ENCODE peak calls at places on chromosome 1, in six cellular contexts. One of them, this sample, is unnamed.

GRCh38 chr1:203913045-203913444 is 51.6 kb downstream of the SNRPE start:
- DNase-seq in H9: no peak
- DNase-seq in PC-3: no peak
- DNase-seq in neuronal stem cell: no peak
- DNase-seq in astrocyte: peak
- DNase-seq in hepatocyte: no peak
- DNase-seq in this sample: no peak

GRCh38 chr1:30616759-30617158 is 106.6 kb downstream of the MATN1 start:
- DNase-seq in neuronal stem cell: no peak
- DNase-seq in hepatocyte: no peak
- DNase-seq in PC-3: no peak
- DNase-seq in astrocyte: no peak
- DNase-seq in H9: no peak
- DNase-seq in this sample: no peak

GRCh38 chr1:41643422-41643821 is 158.9 kb upstream of the EDN2 start:
- DNase-seq in H9: no peak
- DNase-seq in hepatocyte: no peak
- DNase-seq in astrocyte: no peak
- DNase-seq in PC-3: no peak
- DNase-seq in neuronal stem cell: no peak
- DNase-seq in this sample: no peak

GRCh38 chr1:47434051-47434842 is 3.6 kb upstream of the FOXD2 start:
- DNase-seq in H9: peak
- DNase-seq in hepatocyte: peak
- DNase-seq in neuronal stem cell: no peak
- DNase-seq in astrocyte: peak
- DNase-seq in PC-3: peak
- DNase-seq in this sample: peak

GRCh38 chr1:184075040-184076029 is 23.8 kb downstream of the TSEN15 start:
- DNase-seq in H9: no peak
- DNase-seq in PC-3: peak
- DNase-seq in neuronal stem cell: no peak
- DNase-seq in hepatocyte: peak
- DNase-seq in astrocyte: peak
- DNase-seq in this sample: no peak

GRCh38 chr1:84715620-84716019 is 25.4 kb upstream of the SSX2IP start:
- DNase-seq in neuronal stem cell: peak
- DNase-seq in astrocyte: no peak
- DNase-seq in hepatocyte: no peak
- DNase-seq in PC-3: no peak
- DNase-seq in H9: no peak
- DNase-seq in this sample: no peak

GRCh38 chr1:111217183-111217910 is 10.2 kb upstream of the CHI3L2 start:
- DNase-seq in H9: no peak
- DNase-seq in astrocyte: no peak
- DNase-seq in neuronal stem cell: no peak
- DNase-seq in hepatocyte: no peak
- DNase-seq in PC-3: no peak
- DNase-seq in this sample: no peak

GRCh38 chr1:229086686-229087085 is 184.2 kb upstream of the RAB4A start:
- DNase-seq in hepatocyte: no peak
- DNase-seq in neuronal stem cell: no peak
- DNase-seq in H9: no peak
- DNase-seq in PC-3: no peak
- DNase-seq in astrocyte: no peak
- DNase-seq in this sample: no peak

GRCh38 chr1:248807067-248807737 is 18.5 kb downstream of the SH3BP5L start:
- DNase-seq in astrocyte: no peak
- DNase-seq in hepatocyte: peak
- DNase-seq in neuronal stem cell: peak
- DNase-seq in H9: peak
- DNase-seq in PC-3: peak
- DNase-seq in this sample: peak

GRCh38 chr1:45317163-45317562 is 9.5 kb upstream of the HPDL start:
- DNase-seq in H9: no peak
- DNase-seq in neuronal stem cell: no peak
- DNase-seq in astrocyte: no peak
- DNase-seq in hepatocyte: no peak
- DNase-seq in PC-3: no peak
- DNase-seq in this sample: no peak

GRCh38 chr1:30864681-30865080 is 43.9 kb downstream of the SDC3 start:
- DNase-seq in astrocyte: no peak
- DNase-seq in PC-3: no peak
- DNase-seq in hepatocyte: no peak
- DNase-seq in H9: no peak
- DNase-seq in neuronal stem cell: no peak
- DNase-seq in this sample: peak

GRCh38 chr1:150092180-150092791 is 24.7 kb downstream of the VPS45 start:
- DNase-seq in H9: no peak
- DNase-seq in hepatocyte: no peak
- DNase-seq in neuronal stem cell: no peak
- DNase-seq in PC-3: no peak
- DNase-seq in astrocyte: no peak
- DNase-seq in this sample: peak

GRCh38 chr1:245211761-245212160 is 57.0 kb downstream of the KIF26B start:
- DNase-seq in H9: no peak
- DNase-seq in neuronal stem cell: no peak
- DNase-seq in astrocyte: no peak
- DNase-seq in hepatocyte: no peak
- DNase-seq in PC-3: no peak
- DNase-seq in this sample: no peak

GRCh38 chr1:203045336-203045735 is 19.0 kb downstream of the PPFIA4 start:
- DNase-seq in astrocyte: no peak
- DNase-seq in neuronal stem cell: no peak
- DNase-seq in hepatocyte: no peak
- DNase-seq in PC-3: no peak
- DNase-seq in H9: no peak
- DNase-seq in this sample: no peak

GRCh38 chr1:147892731-147893214 is 9.8 kb upstream of the GJA8 start:
- DNase-seq in neuronal stem cell: no peak
- DNase-seq in H9: no peak
- DNase-seq in hepatocyte: peak
- DNase-seq in PC-3: peak
- DNase-seq in astrocyte: peak
- DNase-seq in this sample: no peak

GRCh38 chr1:28505406-28506187 is at the start of gene RCC1:
- DNase-seq in H9: peak
- DNase-seq in astrocyte: peak
- DNase-seq in hepatocyte: peak
- DNase-seq in PC-3: peak
- DNase-seq in neuronal stem cell: peak
- DNase-seq in this sample: peak
- H2AFZ ChIP-seq in H9: no peak
- H2AFZ ChIP-seq in astrocyte: peak
- H2AFZ ChIP-seq in hepatocyte: peak
- H2AFZ ChIP-seq in PC-3: peak
- H2AFZ ChIP-seq in neuronal stem cell: peak
- H2AFZ ChIP-seq in this sample: peak

GRCh38 chr1:157806431-157807149 is 13.3 kb downstream of the FCRL1 start:
- DNase-seq in astrocyte: no peak
- DNase-seq in PC-3: no peak
- DNase-seq in H9: no peak
- DNase-seq in hepatocyte: no peak
- DNase-seq in neuronal stem cell: no peak
- DNase-seq in this sample: no peak
- H2AFZ ChIP-seq in astrocyte: no peak
- H2AFZ ChIP-seq in PC-3: no peak
- H2AFZ ChIP-seq in H9: no peak
- H2AFZ ChIP-seq in hepatocyte: no peak
- H2AFZ ChIP-seq in neuronal stem cell: no peak
- H2AFZ ChIP-seq in this sample: no peak

GRCh38 chr1:25033828-25034451 is 103.9 kb upstream of the RUNX3 start:
- DNase-seq in astrocyte: no peak
- DNase-seq in H9: no peak
- DNase-seq in hepatocyte: no peak
- DNase-seq in PC-3: no peak
- DNase-seq in neuronal stem cell: no peak
- DNase-seq in this sample: peak

GRCh38 chr1:25031966-25032667 is 102.0 kb upstream of the RUNX3 start:
- DNase-seq in hepatocyte: no peak
- DNase-seq in neuronal stem cell: no peak
- DNase-seq in astrocyte: peak
- DNase-seq in PC-3: peak
- DNase-seq in H9: no peak
- DNase-seq in this sample: peak

GRCh38 chr1:25030674-25031589 is 100.9 kb upstream of the RUNX3 start:
- DNase-seq in hepatocyte: no peak
- DNase-seq in astrocyte: peak
- DNase-seq in H9: no peak
- DNase-seq in neuronal stem cell: no peak
- DNase-seq in PC-3: peak
- DNase-seq in this sample: peak

GRCh38 chr1:25033030-25033827 is 103.2 kb upstream of the RUNX3 start:
- DNase-seq in H9: no peak
- DNase-seq in PC-3: no peak
- DNase-seq in hepatocyte: no peak
- DNase-seq in astrocyte: no peak
- DNase-seq in neuronal stem cell: no peak
- DNase-seq in this sample: peak

GRCh38 chr1:25031601-25031965 is 101.5 kb upstream of the RUNX3 start:
- DNase-seq in hepatocyte: no peak
- DNase-seq in H9: no peak
- DNase-seq in PC-3: no peak
- DNase-seq in neuronal stem cell: no peak
- DNase-seq in astrocyte: no peak
- DNase-seq in this sample: peak
- H2AFZ ChIP-seq in hepatocyte: no peak
- H2AFZ ChIP-seq in H9: no peak
- H2AFZ ChIP-seq in PC-3: no peak
- H2AFZ ChIP-seq in neuronal stem cell: no peak
- H2AFZ ChIP-seq in astrocyte: no peak
- H2AFZ ChIP-seq in this sample: no peak

DNA sequence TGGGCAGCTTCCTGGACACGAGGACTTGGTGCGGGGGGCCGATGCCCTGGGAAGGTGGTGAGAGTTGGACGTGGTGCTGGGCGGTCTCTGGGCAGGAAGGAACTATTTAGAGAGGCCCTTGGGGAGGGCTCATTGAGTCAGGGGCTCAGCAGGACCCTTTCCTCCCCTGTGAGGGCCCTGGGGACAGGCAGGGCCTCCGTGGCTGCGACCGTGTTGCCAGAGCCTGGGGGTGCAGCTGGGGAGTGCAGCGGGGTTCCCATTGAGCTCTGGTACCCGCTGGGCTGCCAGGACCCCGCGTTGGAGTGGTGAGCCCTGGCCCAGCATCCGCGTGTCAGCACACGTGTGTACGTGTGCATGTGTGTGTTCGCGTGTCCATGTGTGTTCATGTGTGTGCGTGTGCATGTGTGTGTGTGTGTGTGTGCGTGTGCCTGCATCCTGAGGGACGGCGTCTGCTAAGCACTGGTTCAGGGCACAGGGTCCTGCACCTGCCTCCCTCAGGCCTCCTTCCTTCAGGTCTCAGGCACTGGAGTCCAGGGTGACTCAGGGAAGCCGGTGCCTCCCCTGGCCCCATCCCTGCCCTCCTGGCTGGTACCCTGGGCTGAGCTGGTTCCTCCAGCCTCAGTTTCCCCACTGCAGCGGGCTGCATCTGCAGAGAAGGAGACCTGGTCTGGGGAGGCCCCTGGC is 10.7 kb downstream of the RNF223 start:
- DNase-seq in neuronal stem cell: no peak
- DNase-seq in PC-3: no peak
- DNase-seq in H9: no peak
- DNase-seq in astrocyte: no peak
- DNase-seq in hepatocyte: no peak
- DNase-seq in this sample: no peak
- H2AFZ ChIP-seq in neuronal stem cell: no peak
- H2AFZ ChIP-seq in PC-3: no peak
- H2AFZ ChIP-seq in H9: no peak
- H2AFZ ChIP-seq in astrocyte: no peak
- H2AFZ ChIP-seq in hepatocyte: no peak
- H2AFZ ChIP-seq in this sample: no peak

GRCh38 chr1:62423580-62424242 is 13.1 kb upstream of the USP1 start:
- DNase-seq in astrocyte: no peak
- DNase-seq in hepatocyte: peak
- DNase-seq in PC-3: no peak
- DNase-seq in H9: no peak
- DNase-seq in neuronal stem cell: no peak
- DNase-seq in this sample: no peak

GRCh38 chr1:62426238-62426637 is 10.6 kb upstream of the USP1 start:
- DNase-seq in H9: no peak
- DNase-seq in hepatocyte: no peak
- DNase-seq in neuronal stem cell: no peak
- DNase-seq in astrocyte: no peak
- DNase-seq in PC-3: no peak
- DNase-seq in this sample: no peak

GRCh38 chr1:62425041-62425440 is 11.8 kb upstream of the USP1 start:
- DNase-seq in H9: no peak
- DNase-seq in hepatocyte: no peak
- DNase-seq in neuronal stem cell: no peak
- DNase-seq in astrocyte: no peak
- DNase-seq in PC-3: no peak
- DNase-seq in this sample: no peak

GRCh38 chr1:62426794-62427193 is 10.1 kb upstream of the USP1 start:
- DNase-seq in neuronal stem cell: no peak
- DNase-seq in hepatocyte: no peak
- DNase-seq in H9: no peak
- DNase-seq in astrocyte: no peak
- DNase-seq in PC-3: no peak
- DNase-seq in this sample: no peak

GRCh38 chr1:62424412-62424811 is 12.4 kb upstream of the USP1 start:
- DNase-seq in astrocyte: peak
- DNase-seq in neuronal stem cell: no peak
- DNase-seq in H9: no peak
- DNase-seq in PC-3: no peak
- DNase-seq in hepatocyte: no peak
- DNase-seq in this sample: no peak
- H2AFZ ChIP-seq in astrocyte: no peak
- H2AFZ ChIP-seq in neuronal stem cell: no peak
- H2AFZ ChIP-seq in H9: no peak
- H2AFZ ChIP-seq in PC-3: no peak
- H2AFZ ChIP-seq in hepatocyte: peak
- H2AFZ ChIP-seq in this sample: peak

DNA sequence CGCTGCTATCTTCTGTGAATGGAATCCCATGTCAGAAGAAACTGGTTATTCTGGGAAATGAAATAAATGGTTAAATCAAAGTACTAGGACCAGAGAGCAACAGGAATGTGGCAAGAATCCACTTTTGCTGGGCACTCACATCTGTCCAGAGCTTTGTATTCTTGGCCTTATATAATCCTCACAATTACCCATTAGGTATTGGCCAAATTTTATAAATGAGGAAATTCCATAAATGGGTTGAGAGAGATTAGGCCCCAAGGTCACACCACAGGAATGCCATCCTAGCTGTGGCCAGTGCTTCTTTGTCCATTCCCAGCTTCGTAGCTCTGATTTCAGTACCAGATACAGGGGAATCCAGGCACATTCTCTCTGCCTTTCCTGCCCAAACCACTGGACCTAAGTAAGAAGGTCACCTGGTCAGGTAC is 76.1 kb upstream of the HOOK1 start:
- DNase-seq in neuronal stem cell: no peak
- DNase-seq in H9: no peak
- DNase-seq in hepatocyte: no peak
- DNase-seq in astrocyte: peak
- DNase-seq in PC-3: no peak
- DNase-seq in this sample: peak
- H2AFZ ChIP-seq in neuronal stem cell: no peak
- H2AFZ ChIP-seq in H9: no peak
- H2AFZ ChIP-seq in hepatocyte: no peak
- H2AFZ ChIP-seq in astrocyte: no peak
- H2AFZ ChIP-seq in PC-3: no peak
- H2AFZ ChIP-seq in this sample: peak

This sample was measured in osteoblast.